ENCODE peak calls at places on chromosomes 13 and 19, in ten cellular contexts. Z, N, H, O, X, F, G, Y, M and L are unnamed samples.

GRCh38 chr19:39843919-39844793 is 2.0 kb downstream of the FBL start:
- DNase-seq in Z (no peak), N (no peak), H (no peak), O (peak), X (peak), F (peak), G (no peak), Y (peak), M (peak), L (peak)

GRCh38 chr19:39183100-39183499 is 13.7 kb upstream of the NCCRP1 start:
- DNase-seq in Z (no peak), N (no peak), H (peak), O (no peak), X (no peak), F (no peak), G (no peak), Y (no peak), M (no peak), L (no peak)

GRCh38 chr13:99322297-99323103 is 15.3 kb upstream of the GPR183 start:
- DNase-seq in Z (peak), N (no peak), H (peak), O (no peak), X (no peak), F (no peak), G (no peak), Y (no peak), M (peak), L (peak)

GRCh38 chr19:46875234-46875633 is 14.4 kb downstream of the ARHGAP35 start:
- DNase-seq in Z (no peak), N (no peak), H (peak), O (no peak), X (no peak), F (no peak), G (no peak), Y (no peak), M (no peak), L (no peak)

GRCh38 chr13:37984357-37984756 is 114.8 kb upstream of the TRPC4 start:
- DNase-seq in Z (no peak), N (no peak), H (no peak), O (no peak), X (no peak), F (no peak), G (no peak), Y (no peak), M (no peak), L (no peak)

GRCh38 chr19:56141416-56141992 is 417 bp downstream of the ZNF444 start:
- DNase-seq in Z (no peak), N (peak), H (no peak), O (no peak), X (no peak), F (no peak), G (no peak), Y (no peak), M (peak), L (no peak)

GRCh38 chr19:2756921-2757881 is 17.4 kb upstream of the SLC39A3 start:
- DNase-seq in Z (no peak), N (no peak), H (no peak), O (no peak), X (no peak), F (no peak), G (no peak), Y (no peak), M (no peak), L (no peak)

GRCh38 chr13:57409656-57410055 is 221.9 kb upstream of the PCDH17 start:
- DNase-seq in Z (no peak), N (no peak), H (no peak), O (no peak), X (no peak), F (no peak), G (peak), Y (no peak), M (no peak), L (no peak)

GRCh38 chr19:23286477-23286876 is 36.3 kb upstream of the ZNF724 start:
- DNase-seq in Z (no peak), N (no peak), H (no peak), O (no peak), X (no peak), F (peak), G (no peak), Y (no peak), M (no peak), L (no peak)

GRCh38 chr13:106567421-106568224 is at the start of gene ARGLU1:
- DNase-seq in Z (peak), N (peak), H (peak), O (peak), X (peak), F (peak), G (peak), Y (peak), M (peak), L (peak)

GRCh38 chr19:41001243-41001971 is 10.3 kb downstream of the CYP2B6 start:
- DNase-seq in Z (no peak), N (no peak), H (no peak), O (no peak), X (peak), F (no peak), G (no peak), Y (no peak), M (no peak), L (no peak)

GRCh38 chr13:50635504-50635903 is 208.0 kb downstream of the DLEU7 start:
- DNase-seq in Z (no peak), N (no peak), H (no peak), O (no peak), X (no peak), F (no peak), G (no peak), Y (no peak), M (peak), L (no peak)

GRCh38 chr13:34114581-34114980 is 296.6 kb downstream of the RFC3 start:
- DNase-seq in Z (peak), N (no peak), H (no peak), O (no peak), X (no peak), F (no peak), G (no peak), Y (no peak), M (no peak), L (no peak)

GRCh38 chr13:110546933-110547332 is 14.6 kb downstream of the RAB20 start:
- DNase-seq in Z (no peak), N (no peak), H (peak), O (peak), X (peak), F (no peak), G (peak), Y (no peak), M (peak), L (peak)

GRCh38 chr13:110874508-110874960 is 40.3 kb downstream of the ANKRD10 start:
- DNase-seq in Z (no peak), N (no peak), H (peak), O (no peak), X (peak), F (peak), G (peak), Y (peak), M (peak), L (peak)

GRCh38 chr13:54194233-54195024 is 1165.8 kb downstream of the OLFM4 start:
- DNase-seq in Z (no peak), N (no peak), H (no peak), O (no peak), X (no peak), F (no peak), G (no peak), Y (no peak), M (no peak), L (no peak)

GRCh38 chr19:33690461-33691427 is 69.0 kb downstream of the CHST8 start:
- DNase-seq in Z (no peak), N (no peak), H (no peak), O (peak), X (no peak), F (peak), G (peak), Y (no peak), M (no peak), L (no peak)

GRCh38 chr13:24149306-24150032 is 11.1 kb upstream of the SPATA13 start:
- DNase-seq in Z (no peak), N (no peak), H (no peak), O (no peak), X (no peak), F (no peak), G (no peak), Y (no peak), M (peak), L (no peak)

GRCh38 chr13:106132216-106132615 is 403.2 kb downstream of the EFNB2 start:
- DNase-seq in Z (no peak), N (no peak), H (peak), O (no peak), X (no peak), F (no peak), G (no peak), Y (no peak), M (no peak), L (no peak)

GRCh38 chr13:27658569-27658968 is 36.9 kb downstream of the POLR1D start:
- DNase-seq in Z (no peak), N (no peak), H (no peak), O (no peak), X (no peak), F (no peak), G (no peak), Y (no peak), M (peak), L (no peak)